ENCODE peak calls at places on chromosomes 11 and 22, in nine cellular contexts. V is K562, G is stomach, N is body of pancreas, F is breast epithelium, E is esophagus squamous epithelium, Y is IMR-90, X is transverse colon, S is Peyer's patch. U is an unnamed sample.

GRCh38 chr11:76579047-76579751 is 91.3 kb downstream of the LRRC32 start:
- DNase-seq in V (no peak), G (no peak), N (peak; percentile 37), F (no peak), E (no peak), Y (no peak), X (no peak), S (peak; percentile 40), U (peak; percentile 82)

GRCh38 chr11:94895451-94895850 is 77.9 kb downstream of the CWC15 start:
- DNase-seq in V (no peak), G (no peak), N (no peak), F (no peak), E (no peak), Y (peak; percentile 80), X (no peak), S (no peak), U (no peak)

GRCh38 chr11:77322926-77323590 is 21.6 kb upstream of the GDPD4 start:
- DNase-seq in V (no peak), G (no peak), N (no peak), F (no peak), E (no peak), Y (peak; percentile 57), X (no peak), S (no peak), U (no peak)

GRCh38 chr11:130145975-130146776 is 13.4 kb upstream of the ST14 start:
- DNase-seq in V (no peak), G (peak; percentile 82), N (peak; percentile 74), F (peak; percentile 80), E (no peak), Y (no peak), X (peak; percentile 88), S (peak; percentile 91), U (no peak)

GRCh38 chr11:841981-842369 is 354 bp downstream of the POLR2L start:
- DNase-seq in V (no peak), G (no peak), N (no peak), F (no peak), E (no peak), Y (no peak), X (no peak), S (no peak), U (no peak)

GRCh38 chr11:3222941-3223905 is 4.6 kb upstream of the MRGPRG start:
- DNase-seq in V (no peak), G (peak; percentile 17), N (no peak), F (no peak), E (no peak), Y (no peak), X (peak; percentile 3), S (peak; percentile 34), U (no peak)

GRCh38 chr22:31176923-31177322 is 16.9 kb downstream of the RNF185 start:
- DNase-seq in V (no peak), G (no peak), N (no peak), F (no peak), E (no peak), Y (no peak), X (no peak), S (no peak), U (no peak)

GRCh38 chr11:5046754-5047330 is 516 bp downstream of the OR52J3 start:
- DNase-seq in V (no peak), G (no peak), N (no peak), F (no peak), E (no peak), Y (no peak), X (no peak), S (no peak), U (no peak)

GRCh38 chr11:27995082-27995481 is 112.9 kb downstream of the KIF18A start:
- DNase-seq in V (no peak), G (no peak), N (no peak), F (no peak), E (no peak), Y (peak; percentile 68), X (no peak), S (no peak), U (no peak)

GRCh38 chr11:115941481-115941993 is 437.3 kb upstream of the CADM1 start:
- DNase-seq in V (peak; percentile 31), G (no peak), N (peak; percentile 25), F (peak; percentile 74), E (no peak), Y (peak; percentile 97), X (peak; percentile 22), S (no peak), U (peak; percentile 81)

GRCh38 chr11:35177370-35177769 is 38.4 kb downstream of the CD44 start:
- DNase-seq in V (no peak), G (no peak), N (no peak), F (no peak), E (no peak), Y (peak; percentile 68), X (no peak), S (no peak), U (no peak)
- H3K4me1 ChIP-seq in V (no peaks in the 10 kb centered on the region), G (peaks cover 71% of the 10 kb centered on the region), N (peaks cover 38% of the 10 kb centered on the region), F (no peaks in the 10 kb centered on the region), E (peaks cover 54% of the 10 kb centered on the region), Y (peaks cover 42% of the 10 kb centered on the region), X (peaks cover 40% of the 10 kb centered on the region), S (peaks cover 64% of the 10 kb centered on the region), U (peaks cover 23% of the 10 kb centered on the region)

GRCh38 chr11:64208086-64208795 is 1.7 kb downstream of the FERMT3 start:
- DNase-seq in V (no peak), G (no peak), N (no peak), F (no peak), E (no peak), Y (no peak), X (no peak), S (no peak), U (peak; percentile 23)

GRCh38 chr11:64209563-64209843 is 3.0 kb downstream of the FERMT3 start:
- DNase-seq in V (no peak), G (no peak), N (no peak), F (no peak), E (no peak), Y (no peak), X (no peak), S (no peak), U (peak; percentile 31)

GRCh38 chr11:64210301-64211020 is 3.9 kb downstream of the FERMT3 start:
- DNase-seq in V (no peak), G (no peak), N (no peak), F (no peak), E (no peak), Y (no peak), X (no peak), S (no peak), U (no peak)

GRCh38 chr11:64208796-64209562 is 2.5 kb downstream of the FERMT3 start:
- DNase-seq in V (no peak), G (no peak), N (no peak), F (no peak), E (no peak), Y (no peak), X (no peak), S (no peak), U (peak; percentile 59)

GRCh38 chr11:64211181-64211872 is 4.8 kb downstream of the FERMT3 start:
- DNase-seq in V (no peak), G (no peak), N (no peak), F (no peak), E (no peak), Y (no peak), X (no peak), S (no peak), U (no peak)
- TF ChIP-seq POLR2A in V (no peak), G (no peak), N (no peak), F (no peak), E (no peak), Y (no peak), X (no peak), S (no peak), U (no peak)

GRCh38 chr11:17721242-17721999 is 2.0 kb downstream of the MYOD1 start:
- DNase-seq in V (no peak), G (no peak), N (no peak), F (no peak), E (no peak), Y (no peak), X (no peak), S (no peak), U (no peak)

GRCh38 chr11:17724020-17724908 is 4.9 kb downstream of the MYOD1 start:
- DNase-seq in V (no peak), G (no peak), N (no peak), F (no peak), E (no peak), Y (no peak), X (no peak), S (no peak), U (no peak)

GRCh38 chr11:17720796-17721171 is 1.4 kb downstream of the MYOD1 start:
- DNase-seq in V (no peak), G (no peak), N (no peak), F (no peak), E (no peak), Y (no peak), X (no peak), S (no peak), U (no peak)

GRCh38 chr11:17719940-17720795 is 797 bp downstream of the MYOD1 start:
- DNase-seq in V (no peak), G (no peak), N (no peak), F (no peak), E (no peak), Y (no peak), X (no peak), S (no peak), U (no peak)

DNA sequence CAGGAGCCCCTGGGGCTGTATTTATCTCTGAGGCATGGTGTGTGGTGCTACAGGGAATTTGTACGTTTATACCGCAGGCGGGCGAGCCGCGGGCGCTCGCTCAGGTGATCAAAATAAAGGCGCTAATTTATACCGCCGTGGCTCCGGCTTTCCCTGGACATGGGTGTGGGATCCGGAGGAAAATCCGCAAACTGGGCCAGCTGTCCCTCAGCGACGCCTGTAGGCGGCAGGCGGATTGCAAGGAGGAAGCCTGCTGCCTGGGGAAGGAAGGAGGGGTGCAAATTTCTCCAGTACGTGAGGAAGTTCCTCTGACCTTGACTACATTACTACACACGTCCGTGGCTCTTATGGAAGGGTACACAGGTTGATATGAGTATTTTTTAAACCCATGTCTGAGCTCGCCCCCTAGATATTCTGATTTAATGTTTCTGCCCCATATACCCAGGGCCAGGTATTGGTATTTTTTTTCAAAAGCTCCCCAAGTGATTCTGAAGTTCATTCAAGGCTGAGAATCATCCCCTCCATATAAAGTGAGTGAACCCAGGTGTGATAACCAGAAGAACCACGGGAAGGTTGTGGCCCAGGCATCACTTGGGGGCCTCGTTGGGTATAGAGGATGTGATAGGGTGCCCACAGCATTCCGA is 2.8 kb downstream of the MYOD1 start:
- DNase-seq in V (peak; percentile 41), G (no peak), N (no peak), F (no peak), E (no peak), Y (peak; percentile 11), X (no peak), S (no peak), U (no peak)
- TF ChIP-seq CTCF in V (peak; percentile 60), G (no peak), N (no peak), F (no peak), E (peak; percentile 14), Y (peak; percentile 40), X (no peak), S (no peak), U (peak; percentile 34)

DNA sequence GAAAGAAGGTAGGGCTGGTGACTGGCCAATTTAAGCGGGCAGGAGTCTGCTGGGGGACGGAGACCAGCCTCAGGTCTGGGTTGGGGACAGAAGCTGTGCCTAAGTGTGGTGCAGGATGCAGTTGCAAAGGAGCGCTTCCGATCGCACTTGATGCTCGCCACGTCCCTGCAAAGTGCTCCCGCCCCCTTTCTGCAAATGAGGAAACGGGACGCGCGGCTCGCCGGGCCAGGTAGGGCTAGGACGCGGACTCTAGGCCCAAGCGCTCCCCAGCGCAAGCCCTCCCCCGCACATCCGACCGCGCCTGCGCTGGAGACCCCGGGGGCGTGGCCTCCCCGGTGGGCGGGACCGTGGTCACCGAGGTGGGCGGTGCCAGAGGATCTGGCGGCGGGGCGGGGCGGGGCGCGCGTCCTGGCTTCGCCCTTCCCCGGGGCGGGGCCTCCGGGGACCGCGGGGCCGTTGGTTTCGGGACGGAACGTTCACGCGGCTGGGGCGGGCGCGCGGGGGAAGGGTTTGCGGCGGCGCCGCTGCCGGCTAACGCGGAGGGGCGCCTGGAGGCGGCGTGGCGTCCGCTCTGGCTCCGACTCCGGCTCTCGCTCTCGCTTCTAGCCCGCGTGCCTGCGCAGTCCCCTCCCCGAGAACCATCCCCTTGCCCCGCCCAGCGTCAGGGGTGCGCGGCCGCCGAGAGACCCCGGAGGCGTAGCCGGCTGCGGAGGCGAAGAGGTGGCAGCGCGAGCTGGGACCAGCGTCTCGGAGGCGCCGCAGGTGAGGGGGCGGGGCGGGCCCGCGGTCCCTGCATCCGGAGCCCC is at the start of gene FAM118A:
- DNase-seq in V (peak; percentile 94), G (peak; percentile 95), N (peak; percentile 93), F (peak; percentile 92), E (peak; percentile 78), Y (peak; percentile 88), X (peak; percentile 97), S (peak; percentile 99), U (peak; percentile 92)
- H3K4me1 ChIP-seq in V (peaks cover 35% of the 10 kb centered on the region), G (peaks cover 47% of the 10 kb centered on the region), N (peaks cover 26% of the 10 kb centered on the region), F (peaks cover 8% of the 10 kb centered on the region), E (peaks cover 21% of the 10 kb centered on the region), Y (peaks cover 15% of the 10 kb centered on the region), X (peaks cover 11% of the 10 kb centered on the region), S (peaks cover 27% of the 10 kb centered on the region), U (peaks cover 14% of the 10 kb centered on the region)